ENCODE peak calls at places on chromosome 10, in seven cellular contexts. F, J, O, S, G, Y and C are unnamed samples.

GRCh38 chr10:89793649-89794254 is 92.4 kb downstream of the KIF20B start:
- DNase-seq in J (peak), G (no peak), F (peak), Y (no peak), O (peak), S (no peak), C (peak)

GRCh38 chr10:49538381-49539319 is at the start of gene ERCC6:
- DNase-seq in O (peak), F (peak), Y (peak), S (peak), G (peak), J (peak), C (peak)

GRCh38 chr10:112375721-112376577 is 2.0 kb downstream of the ACSL5 start:
- DNase-seq in G (peak), S (peak), F (peak), O (peak), Y (peak), J (peak), C (peak)

GRCh38 chr10:89398003-89398749 is 5.8 kb downstream of the IFIT1 start:
- DNase-seq in J (peak), S (no peak), Y (no peak), F (no peak), O (peak), G (no peak), C (no peak)

GRCh38 chr10:120138689-120139088 is 246.2 kb downstream of the SEC23IP start:
- DNase-seq in J (no peak), Y (no peak), O (no peak), G (no peak), S (no peak), F (no peak), C (no peak)

GRCh38 chr10:71124921-71125748 is 87.2 kb upstream of the UNC5B start:
- DNase-seq in O (no peak), S (peak), F (no peak), Y (peak), J (no peak), G (no peak), C (no peak)

GRCh38 chr10:79187545-79187940 is 118.8 kb downstream of the ZMIZ1 start:
- DNase-seq in S (no peak), O (no peak), J (no peak), Y (peak), G (no peak), F (no peak), C (no peak)

GRCh38 chr10:1737222-1738061 is at the start of gene ADARB2:
- DNase-seq in G (no peak), O (no peak), J (no peak), F (peak), S (peak), Y (peak), C (peak)

GRCh38 chr10:13787015-13787421 is 200.3 kb downstream of the PRPF18 start:
- DNase-seq in O (peak), S (no peak), Y (no peak), J (peak), G (peak), F (peak), C (peak)

GRCh38 chr10:71726673-71727428 is 7.3 kb upstream of the C10orf105 start:
- DNase-seq in O (no peak), S (no peak), Y (no peak), G (peak), F (peak), J (peak), C (no peak)

GRCh38 chr10:69911571-69912528 is 110.1 kb downstream of the COL13A1 start:
- DNase-seq in O (no peak), J (no peak), Y (peak), F (no peak), S (no peak), G (no peak), C (no peak)

GRCh38 chr10:117163061-117163953 is 25.2 kb upstream of the VAX1 start:
- DNase-seq in O (no peak), G (no peak), J (no peak), S (no peak), Y (no peak), F (no peak), C (no peak)

GRCh38 chr10:11685787-11686218 is 56.4 kb upstream of the ECHDC3 start:
- DNase-seq in G (no peak), S (peak), J (peak), F (peak), O (peak), Y (no peak), C (peak)

GRCh38 chr10:125217986-125218675 is 57.8 kb upstream of the CTBP2 start:
- DNase-seq in J (no peak), Y (no peak), S (no peak), F (no peak), G (no peak), O (peak), C (no peak)

GRCh38 chr10:119997429-119997828 is 104.9 kb downstream of the SEC23IP start:
- DNase-seq in Y (no peak), O (no peak), S (no peak), F (no peak), G (no peak), J (no peak), C (no peak)

GRCh38 chr10:119546009-119546408 is 3.5 kb upstream of the RGS10 start:
- DNase-seq in F (no peak), O (peak), J (no peak), Y (no peak), G (no peak), S (no peak), C (no peak)

GRCh38 chr10:126843299-126843934 is 61.8 kb upstream of the DOCK1 start:
- DNase-seq in J (peak), F (no peak), Y (no peak), O (no peak), S (no peak), G (no peak), C (no peak)

GRCh38 chr10:129728246-129728820 is 235.7 kb downstream of the EBF3 start:
- DNase-seq in J (no peak), F (no peak), S (no peak), G (peak), O (no peak), Y (no peak), C (no peak)

GRCh38 chr10:31322647-31323046 is 3.6 kb downstream of the ZEB1 start:
- DNase-seq in G (no peak), F (peak), J (no peak), S (no peak), O (peak), Y (no peak), C (no peak)

GRCh38 chr10:88107296-88107695 is 243.9 kb downstream of the PTEN start:
- DNase-seq in F (no peak), G (no peak), Y (no peak), S (no peak), J (no peak), O (no peak), C (no peak)

GRCh38 chr10:33153266-33153967 is 181.1 kb downstream of the NRP1 start:
- DNase-seq in S (no peak), Y (no peak), J (no peak), F (no peak), G (no peak), O (no peak), C (no peak)

GRCh38 chr10:27390681-27391080 is 113.4 kb upstream of the RAB18 start:
- DNase-seq in G (no peak), S (no peak), F (no peak), O (peak), Y (no peak), J (no peak), C (no peak)

GRCh38 chr10:52755297-52756062 is 17.1 kb downstream of the MBL2 start:
- DNase-seq in O (peak), Y (no peak), S (no peak), J (no peak), G (no peak), F (peak), C (peak)

GRCh38 chr10:71406878-71407277 is 10.2 kb downstream of the CDH23 start:
- DNase-seq in Y (no peak), G (no peak), F (no peak), O (no peak), J (peak), S (no peak), C (no peak)

GRCh38 chr10:103678104-103678526 is 177.3 kb downstream of the SH3PXD2A start:
- DNase-seq in G (peak), F (peak), J (peak), S (peak), O (peak), Y (peak), C (peak)

GRCh38 chr10:121311812-121312443 is 286.3 kb downstream of the FGFR2 start:
- DNase-seq in F (no peak), G (no peak), O (no peak), S (no peak), J (no peak), Y (no peak), C (no peak)

GRCh38 chr10:72013202-72013945 is 49.2 kb downstream of the CHST3 start:
- DNase-seq in Y (peak), O (no peak), J (no peak), S (peak), F (no peak), G (no peak), C (no peak)

GRCh38 chr10:78742406-78742729 is 326.4 kb upstream of the ZMIZ1 start:
- DNase-seq in F (no peak), G (no peak), O (no peak), J (no peak), Y (no peak), S (no peak), C (no peak)

GRCh38 chr10:23693398-23693797 is 254.5 kb downstream of the OTUD1 start:
- DNase-seq in G (no peak), F (no peak), S (no peak), Y (peak), J (no peak), O (no peak), C (no peak)

GRCh38 chr10:14773551-14774213 is 1.0 kb downstream of the FAM107B start:
- DNase-seq in O (no peak), S (no peak), J (no peak), Y (no peak), F (no peak), G (no peak), C (no peak)

GRCh38 chr10:75098902-75099673 is 12.4 kb upstream of the SAMD8 start:
- DNase-seq in O (no peak), S (no peak), F (no peak), J (no peak), G (no peak), Y (no peak), C (no peak)

GRCh38 chr10:72267819-72268404 is 5.8 kb upstream of the DDIT4 start:
- DNase-seq in S (no peak), J (no peak), O (no peak), Y (peak), F (no peak), G (no peak), C (no peak)

GRCh38 chr10:29804025-29804852 is 169.5 kb upstream of the SVIL start:
- DNase-seq in J (peak), G (no peak), F (no peak), O (peak), Y (no peak), S (no peak), C (no peak)

GRCh38 chr10:131573256-131574215 is 262.0 kb upstream of the TCERG1L start:
- DNase-seq in J (peak), Y (peak), G (no peak), S (no peak), O (no peak), F (no peak), C (no peak)

GRCh38 chr10:130709415-130709814 is 573.2 kb downstream of the GLRX3 start:
- DNase-seq in Y (no peak), G (no peak), O (no peak), J (no peak), F (no peak), S (no peak), C (peak)

GRCh38 chr10:114320249-114321116 is 81.4 kb downstream of the VWA2 start:
- DNase-seq in J (no peak), Y (no peak), F (no peak), S (peak), O (no peak), G (no peak), C (no peak)

GRCh38 chr10:122014652-122015248 is 25.8 kb downstream of the TACC2 start:
- DNase-seq in O (no peak), G (no peak), J (peak), Y (no peak), F (no peak), S (no peak), C (no peak)

GRCh38 chr10:79179404-79180309 is 110.9 kb downstream of the ZMIZ1 start:
- DNase-seq in G (no peak), Y (peak), F (no peak), S (peak), O (no peak), J (no peak), C (no peak)

GRCh38 chr10:86314616-86315520 is 51.7 kb downstream of the GRID1 start:
- DNase-seq in G (no peak), F (no peak), S (no peak), Y (no peak), O (no peak), J (no peak), C (no peak)
- TF ChIP-seq CTCF in G (no peak), F (no peak), S (no peak), Y (no peak), O (no peak), J (no peak), C (no peak)

DNA sequence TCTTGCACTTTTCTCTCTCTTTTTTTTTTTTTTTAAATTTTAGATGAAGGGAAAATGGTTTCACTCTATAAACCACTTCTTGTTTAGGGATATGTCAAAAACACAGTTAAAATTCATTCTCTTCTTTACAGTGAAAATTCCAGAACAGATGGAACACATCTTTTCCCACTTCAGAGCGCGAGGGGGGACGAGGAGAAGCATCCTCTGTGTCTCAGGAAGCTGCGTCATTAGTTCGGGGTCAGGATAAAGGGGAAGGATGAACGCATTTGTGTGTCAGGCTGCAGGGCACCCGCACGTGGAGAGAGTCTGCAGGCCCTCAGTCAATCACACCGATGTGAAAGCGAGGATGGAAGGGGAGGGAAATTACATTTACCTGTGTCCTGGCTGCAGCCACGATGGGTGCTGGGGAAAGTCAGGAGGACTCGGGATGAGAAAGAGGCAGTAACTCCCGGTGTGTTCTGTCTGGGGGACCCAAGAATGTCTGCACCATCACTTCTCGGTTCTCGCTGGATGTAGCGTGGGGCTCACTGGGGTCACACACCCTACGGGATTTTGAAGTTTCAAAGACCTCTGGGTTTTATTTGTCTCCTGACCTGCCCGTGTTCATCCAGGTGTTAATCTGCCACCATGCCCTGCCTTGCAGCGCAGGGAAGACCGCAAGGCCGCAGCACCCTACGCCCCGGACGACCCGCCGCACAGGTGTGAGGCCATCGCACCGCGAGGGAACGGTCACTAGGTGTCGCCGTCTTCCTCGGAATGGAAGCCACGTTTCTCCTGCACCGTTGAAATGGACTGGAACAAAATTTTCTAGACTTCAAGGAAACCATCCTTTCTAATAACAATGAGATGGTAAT is 66.7 kb upstream of the PITRM1 start:
- DNase-seq in Y (peak), F (peak), S (peak), J (peak), O (peak), G (no peak), C (peak)
- TF ChIP-seq CTCF in Y (peak), F (peak), S (peak), J (peak), O (peak), G (peak), C (peak)

DNA sequence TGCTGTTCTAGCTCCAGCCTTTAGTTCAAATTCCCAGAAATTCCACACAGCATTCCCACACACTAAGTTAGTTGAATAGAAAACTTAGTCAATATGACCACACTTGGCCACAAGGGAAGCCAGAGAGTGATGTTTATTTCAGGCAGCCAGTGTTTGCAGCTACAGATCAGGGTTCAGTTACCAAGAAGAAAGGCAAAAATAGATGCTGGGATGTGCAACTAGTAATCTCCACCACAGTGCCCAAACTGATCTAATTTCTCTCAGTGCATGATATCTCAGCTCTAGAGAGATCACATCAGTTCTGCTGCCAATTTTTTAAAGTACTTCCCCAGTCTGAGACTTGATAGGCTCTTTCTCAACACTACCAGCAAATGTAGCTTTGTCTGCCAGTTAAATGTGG is 17.6 kb downstream of the SLF2 start:
- DNase-seq in G (no peak), O (peak), J (no peak), S (no peak), F (no peak), Y (no peak), C (no peak)
- TF ChIP-seq CTCF in G (no peak), O (no peak), J (no peak), S (no peak), F (no peak), Y (no peak), C (no peak)

DNA sequence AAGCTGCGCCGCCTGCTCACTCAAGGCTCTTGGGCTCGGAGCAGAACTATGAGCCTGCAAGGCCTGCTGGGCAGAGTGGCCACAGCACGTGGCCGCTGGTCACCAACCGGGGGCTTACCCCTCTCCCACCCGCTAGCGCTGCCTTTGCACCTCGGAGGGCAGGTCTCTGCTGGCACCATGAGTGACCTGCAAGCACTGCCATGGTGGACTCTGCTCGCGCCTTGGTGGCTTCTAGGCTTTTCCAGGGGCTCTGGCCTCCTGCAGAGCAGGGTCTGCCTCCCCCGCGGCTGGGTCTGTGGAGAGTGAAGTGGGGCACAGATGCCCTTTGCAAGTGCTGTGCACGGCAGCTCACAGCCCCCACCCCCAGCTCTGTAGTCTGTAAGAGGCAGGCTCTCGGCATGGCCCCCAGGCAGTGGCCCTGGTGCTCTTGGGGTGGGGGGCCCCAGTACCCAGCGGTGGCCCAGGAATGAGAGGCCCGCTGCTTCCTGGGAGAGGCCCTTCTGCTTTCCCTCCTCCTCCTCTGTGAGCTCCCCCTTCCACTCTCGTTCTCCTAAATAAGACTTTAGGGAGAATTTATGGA is 119.6 kb downstream of the INPP5A start:
- DNase-seq in O (no peak), F (no peak), J (no peak), Y (peak), G (peak), S (no peak), C (no peak)
- TF ChIP-seq CTCF in O (no peak), F (no peak), J (no peak), Y (no peak), G (no peak), S (no peak), C (no peak)

GRCh38 chr10:100482181-100482833 is 19.5 kb downstream of the WNT8B start:
- DNase-seq in O (peak), S (peak), G (peak), Y (peak), J (peak), F (peak), C (peak)

GRCh38 chr10:100483876-100484666 is 21.3 kb downstream of the WNT8B start:
- DNase-seq in G (no peak), J (no peak), F (no peak), O (no peak), Y (no peak), S (no peak), C (no peak)

GRCh38 chr10:100485336-100485735 is 22.5 kb downstream of the WNT8B start:
- DNase-seq in G (no peak), O (no peak), Y (no peak), S (no peak), F (no peak), J (no peak), C (no peak)

GRCh38 chr10:100481462-100482081 is 18.8 kb downstream of the WNT8B start:
- DNase-seq in G (peak), F (peak), S (peak), J (peak), Y (peak), O (peak), C (peak)

GRCh38 chr10:100482834-100483185 is 20.0 kb downstream of the WNT8B start:
- DNase-seq in G (no peak), Y (no peak), F (no peak), S (no peak), J (no peak), O (no peak), C (no peak)
- TF ChIP-seq CTCF in G (no peak), Y (no peak), F (no peak), S (peak), J (no peak), O (no peak), C (no peak)